ENCODE peak calls at places on chromosomes 7 and 10, in seven cellular contexts. R is endothelial cell of umbilical vein, K is sigmoid colon, V is body of pancreas, A is heart left ventricle, L is A549, G is ovary. N is an unnamed sample.
A peak's percentile ranks its signal among the peaks of the same experiment; 100 is the strongest.

GRCh38 chr7:117827861-117828260 is 45.4 kb downstream of the CTTNBP2 start:
- DNase-seq in R (peak; percentile 7), K (no peak), V (no peak), A (no peak), L (no peak), G (no peak), N (no peak)

GRCh38 chr10:131141645-131142445 is 169.7 kb downstream of the TCERG1L start:
- DNase-seq in R (no peak), K (no peak), V (no peak), A (no peak), L (no peak), G (no peak), N (no peak)

GRCh38 chr10:131147301-131147975 is 164.1 kb downstream of the TCERG1L start:
- DNase-seq in R (no peak), K (no peak), V (no peak), A (no peak), L (no peak), G (no peak), N (no peak)

GRCh38 chr10:24156686-24157085 is 52.3 kb upstream of the KIAA1217 start:
- DNase-seq in R (no peak), K (no peak), V (no peak), A (no peak), L (no peak), G (no peak), N (no peak)

GRCh38 chr7:91892821-91893340 is 12.4 kb upstream of the MTERF1 start:
- DNase-seq in R (no peak), K (no peak), V (no peak), A (no peak), L (no peak), G (no peak), N (no peak)

GRCh38 chr7:106488465-106488864 is 172.5 kb downstream of the CCDC71L start:
- DNase-seq in R (no peak), K (no peak), V (no peak), A (no peak), L (no peak), G (no peak), N (peak; percentile 71)

GRCh38 chr10:89888647-89889046 is 187.3 kb downstream of the KIF20B start:
- DNase-seq in R (no peak), K (no peak), V (peak; percentile 25), A (no peak), L (no peak), G (no peak), N (no peak)

GRCh38 chr10:131179386-131179785 is 132.1 kb downstream of the TCERG1L start:
- DNase-seq in R (no peak), K (peak; percentile 42), V (no peak), A (no peak), L (no peak), G (no peak), N (no peak)

GRCh38 chr7:149624006-149624405 is 126.4 kb upstream of the ZNF746 start:
- DNase-seq in R (peak; percentile 38), K (peak; percentile 72), V (peak; percentile 31), A (peak; percentile 32), L (peak; percentile 22), G (peak; percentile 12), N (no peak)

GRCh38 chr7:90995996-90996395 is 268.2 kb upstream of the FZD1 start:
- DNase-seq in R (no peak), K (no peak), V (no peak), A (no peak), L (no peak), G (no peak), N (no peak)

GRCh38 chr10:127614484-127614883 is 65.4 kb downstream of the NPS start:
- DNase-seq in R (no peak), K (no peak), V (no peak), A (no peak), L (no peak), G (no peak), N (no peak)

GRCh38 chr7:55964261-55964801 is at the start of gene NIPSNAP2:
- DNase-seq in R (peak; percentile 44), K (peak; percentile 83), V (peak; percentile 60), A (peak; percentile 64), L (peak; percentile 55), G (peak; percentile 51), N (no peak)
- TF ChIP-seq POLR2A in R (peak; percentile 78), K (no peak), V (no peak), A (no peak), L (peak; percentile 74), G (no peak), N (peak; percentile 77)

GRCh38 chr7:145293120-145293792 is 457.4 kb upstream of the TPK1 start:
- DNase-seq in R (no peak), K (no peak), V (no peak), A (no peak), L (no peak), G (no peak), N (no peak)
- H3K9me3 ChIP-seq in R (no peaks in the 10 kb centered on the region), K (no peaks in the 10 kb centered on the region), V (no peaks in the 10 kb centered on the region), A (no peaks in the 10 kb centered on the region), L (no peaks in the 10 kb centered on the region), G (no peaks in the 10 kb centered on the region), N (no peaks in the 10 kb centered on the region)

GRCh38 chr7:101996876-101997275 is 179.4 kb downstream of the CUX1 start:
- DNase-seq in R (no peak), K (no peak), V (no peak), A (no peak), L (no peak), G (no peak), N (no peak)

GRCh38 chr7:101998904-101999236 is 181.4 kb downstream of the CUX1 start:
- DNase-seq in R (no peak), K (no peak), V (no peak), A (no peak), L (no peak), G (no peak), N (no peak)

GRCh38 chr7:102000123-102000522 is 182.7 kb downstream of the CUX1 start:
- DNase-seq in R (no peak), K (no peak), V (no peak), A (no peak), L (no peak), G (no peak), N (no peak)

GRCh38 chr7:101999420-101999819 is 182.0 kb downstream of the CUX1 start:
- DNase-seq in R (no peak), K (no peak), V (no peak), A (no peak), L (no peak), G (no peak), N (no peak)

DNA sequence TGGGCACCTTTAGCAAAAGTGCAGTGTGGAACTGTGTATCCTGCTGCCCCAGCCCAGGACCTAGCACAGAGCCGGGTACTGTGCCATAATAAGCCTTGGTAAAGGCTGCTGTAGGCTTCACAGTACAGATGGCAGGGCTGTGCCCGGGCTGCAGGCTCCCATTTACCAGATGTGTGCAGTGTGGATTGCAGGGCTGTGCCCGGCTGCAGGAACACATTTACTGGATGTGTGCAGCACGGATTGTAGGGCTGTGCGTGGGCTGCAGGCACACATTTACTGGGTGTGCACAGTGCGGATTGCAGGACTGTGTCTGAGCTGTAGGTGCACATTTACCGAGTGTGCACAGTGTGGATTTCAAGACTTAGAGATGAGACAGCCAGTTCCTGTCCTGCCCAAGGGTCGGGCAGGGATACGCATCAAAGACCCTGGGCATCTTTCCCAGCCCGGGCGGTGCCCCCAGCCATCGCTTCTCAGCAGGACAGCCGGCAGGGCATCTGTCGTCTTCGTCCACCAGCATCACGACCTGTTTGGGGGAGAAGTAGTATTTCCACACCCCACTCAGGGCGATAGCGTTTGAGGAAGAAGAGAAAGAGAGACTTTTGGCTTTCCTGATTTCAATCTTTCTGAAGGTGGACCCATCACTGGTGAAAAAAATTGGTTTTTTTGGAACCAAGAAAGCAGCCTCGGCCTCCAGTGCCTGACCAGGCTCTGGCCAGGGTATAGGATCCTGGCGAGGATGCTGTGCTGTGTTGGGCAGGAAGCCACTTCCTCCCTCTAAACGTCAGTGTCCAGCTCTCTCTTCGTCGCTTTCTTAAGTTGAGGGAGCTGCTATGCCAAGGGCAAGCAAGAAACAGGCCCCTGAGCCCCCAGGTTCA is 180.8 kb downstream of the CUX1 start:
- DNase-seq in R (no peak), K (no peak), V (no peak), A (no peak), L (no peak), G (no peak), N (no peak)
- H3K4me1 ChIP-seq in R (no peaks in the 10 kb centered on the region), K (peaks cover 12% of the 10 kb centered on the region), V (no peaks in the 10 kb centered on the region), A (peaks cover 5% of the 10 kb centered on the region), L (peaks cover 2% of the 10 kb centered on the region), G (no peaks in the 10 kb centered on the region), N (no peaks in the 10 kb centered on the region)

GRCh38 chr7:27175626-27176342 is 1.7 kb upstream of the HOXA10 start:
- DNase-seq in R (peak; percentile 55), K (peak; percentile 78), V (no peak), A (no peak), L (no peak), G (no peak), N (peak; percentile 35)

GRCh38 chr7:27173412-27174076 is 576 bp downstream of the HOXA10 start:
- DNase-seq in R (peak; percentile 26), K (peak; percentile 74), V (no peak), A (no peak), L (no peak), G (no peak), N (peak; percentile 32)

GRCh38 chr7:27175005-27175625 is 995 bp upstream of the HOXA10 start:
- DNase-seq in R (peak; percentile 70), K (peak; percentile 87), V (no peak), A (peak; percentile 15), L (no peak), G (no peak), N (peak; percentile 22)

GRCh38 chr7:27172823-27173411 is 1.2 kb downstream of the HOXA10 start:
- DNase-seq in R (peak; percentile 64), K (peak; percentile 95), V (no peak), A (no peak), L (peak; percentile 40), G (peak; percentile 67), N (no peak)

DNA sequence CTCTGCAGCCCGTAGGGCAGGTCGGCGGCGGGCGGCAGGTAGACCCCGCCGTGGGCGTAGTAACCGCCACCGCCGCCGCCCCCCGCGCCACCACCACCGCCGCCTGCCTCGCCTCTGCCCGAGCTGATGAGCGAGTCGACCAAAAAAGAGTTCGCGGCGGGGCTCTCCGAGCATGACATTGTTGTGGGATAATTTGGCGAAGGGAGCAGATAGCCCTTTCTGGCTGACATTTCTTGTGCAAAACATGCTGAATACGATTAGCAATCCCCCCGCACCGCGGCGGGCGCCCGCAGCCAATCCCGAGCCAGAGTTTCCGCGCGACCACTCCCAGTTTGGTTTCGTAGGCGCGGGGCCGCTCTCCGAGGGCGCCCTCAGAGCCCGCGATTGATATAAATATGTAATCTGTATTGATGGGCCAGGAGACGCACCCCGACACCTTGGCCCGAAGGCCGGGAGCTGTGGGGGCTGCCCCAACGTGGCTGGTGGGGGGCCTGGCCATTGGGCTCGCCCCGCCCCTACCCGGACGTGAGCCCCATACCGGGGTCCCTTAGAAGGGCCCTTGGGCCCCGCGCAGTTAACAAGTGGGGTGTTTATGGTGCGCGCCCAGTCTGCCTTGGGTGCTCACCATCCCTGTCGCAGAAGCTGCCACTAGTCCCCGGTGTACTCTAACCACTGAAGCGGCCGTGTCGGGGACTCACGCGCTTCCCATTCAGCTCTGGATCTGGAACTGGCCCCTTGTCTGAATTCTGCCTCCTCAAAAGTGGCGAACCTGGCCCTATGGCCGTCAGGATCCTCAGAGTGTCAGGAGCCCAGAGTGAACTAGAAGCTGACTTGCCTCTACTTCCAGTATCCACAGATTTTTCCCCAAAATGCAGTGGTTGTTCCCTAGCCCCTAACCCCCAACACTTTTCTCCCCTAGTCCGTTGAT is at the start of gene HOXA10:
- DNase-seq in R (peak; percentile 79), K (peak; percentile 88), V (no peak), A (no peak), L (no peak), G (no peak), N (peak; percentile 42)
- TF ChIP-seq POLR2A in R (peak; percentile 65), K (peak; percentile 52), V (no peak), A (no peak), L (no peak), G (no peak), N (no peak)

N was measured in right lobe of liver.